ENCODE peak calls at places on chromosomes 5 and 9, in five cellular contexts. V is A549, U is WTC11, E is HepG2, M is GM12878. C is an unnamed sample.

GRCh38 chr5:30347858-30348257 is 845.6 kb upstream of the CDH6 start:
- DNase-seq in U (no peak), M (no peak), V (no peak), E (no peak), C (no peak)

GRCh38 chr5:2656186-2656585 is 95.3 kb downstream of the IRX2 start:
- DNase-seq in V (no peak), U (no peak), E (no peak), M (no peak), C (no peak)

GRCh38 chr5:40017151-40017550 is 592.4 kb upstream of the DAB2 start:
- DNase-seq in E (no peak), U (no peak), M (no peak), V (no peak), C (no peak)

GRCh38 chr9:120438111-120438510 is 141.9 kb downstream of the CDK5RAP2 start:
- DNase-seq in U (no peak), V (no peak), E (no peak), M (no peak), C (no peak)

GRCh38 chr5:141715340-141715905 is 33.4 kb upstream of the ARAP3 start:
- DNase-seq in E (no peak), U (no peak), M (no peak), V (no peak), C (no peak)

GRCh38 chr9:97046228-97046627 is 7.3 kb upstream of the CTSV start:
- DNase-seq in M (no peak), E (peak), U (peak), V (peak), C (no peak)

GRCh38 chr5:140018517-140018916 is 24.6 kb downstream of the NRG2 start:
- DNase-seq in E (no peak), V (no peak), U (no peak), M (no peak), C (no peak)

GRCh38 chr5:173328896-173329369 is 719 bp upstream of the STC2 start:
- DNase-seq in M (no peak), U (peak), V (peak), E (peak), C (no peak)

GRCh38 chr5:73030995-73031394 is 75.2 kb downstream of the FCHO2 start:
- DNase-seq in V (peak), E (peak), M (no peak), U (no peak), C (no peak)

GRCh38 chr5:73218552-73219171 is 45.7 kb downstream of the TMEM174 start:
- DNase-seq in U (no peak), E (no peak), M (no peak), V (peak), C (no peak)

GRCh38 chr9:105858284-105858683 is 163.9 kb downstream of the TMEM38B start:
- DNase-seq in U (no peak), E (no peak), V (no peak), M (no peak), C (no peak)

GRCh38 chr5:170467000-170467707 is 36.7 kb upstream of the KCNIP1 start:
- DNase-seq in E (no peak), U (no peak), M (no peak), V (peak), C (peak)

GRCh38 chr9:98807070-98807810 is at the start of gene GALNT12:
- DNase-seq in E (no peak), M (no peak), U (peak), V (peak), C (peak)

GRCh38 chr5:61332369-61332745 is 299 bp downstream of the ZSWIM6 start:
- DNase-seq in V (no peak), E (no peak), M (no peak), U (peak), C (no peak)

GRCh38 chr5:67897431-67897830 is 318.1 kb upstream of the PIK3R1 start:
- DNase-seq in M (no peak), U (no peak), E (no peak), V (no peak), C (no peak)

GRCh38 chr5:78458843-78459242 is 98.4 kb downstream of the SCAMP1 start:
- DNase-seq in M (no peak), V (no peak), E (no peak), U (no peak), C (no peak)
- TF ChIP-seq ESRRA in M (no peak), V (no peak), E (no peak), U (no peak), C (no peak)

GRCh38 chr5:111066261-111066938 is 5.1 kb upstream of the TSLP start:
- DNase-seq in V (no peak), E (no peak), M (no peak), U (no peak), C (no peak)

GRCh38 chr5:111063709-111064322 is 7.7 kb upstream of the TSLP start:
- DNase-seq in V (no peak), U (no peak), M (no peak), E (peak), C (no peak)

GRCh38 chr5:111060169-111060568 is 11.3 kb upstream of the TSLP start:
- DNase-seq in U (no peak), M (no peak), V (no peak), E (no peak), C (no peak)

GRCh38 chr5:111058064-111058463 is 13.4 kb upstream of the TSLP start:
- DNase-seq in U (no peak), V (no peak), M (no peak), E (no peak), C (no peak)

GRCh38 chr5:111061618-111062017 is 9.9 kb upstream of the TSLP start:
- DNase-seq in M (no peak), V (no peak), E (no peak), U (no peak), C (no peak)
- TF ChIP-seq ESRRA in M (no peak), V (no peak), E (no peak), U (no peak), C (no peak)

GRCh38 chr5:108371263-108371662 is 10.6 kb downstream of the FBXL17 start:
- DNase-seq in U (no peak), E (no peak), M (no peak), V (no peak), C (no peak)
- TF ChIP-seq ESRRA in U (no peak), E (no peak), M (no peak), V (no peak), C (no peak)

GRCh38 chr5:95884021-95884333 is 61.5 kb upstream of the GLRX start:
- DNase-seq in M (no peak), U (no peak), E (no peak), V (no peak), C (peak)

GRCh38 chr5:95886340-95887044 is 64.0 kb upstream of the GLRX start:
- DNase-seq in U (no peak), V (no peak), M (no peak), E (no peak), C (no peak)

GRCh38 chr5:95881833-95882232 is 59.3 kb upstream of the GLRX start:
- DNase-seq in E (no peak), M (no peak), U (no peak), V (no peak), C (no peak)

GRCh38 chr5:95884511-95884910 is 62.0 kb upstream of the GLRX start:
- DNase-seq in U (no peak), M (no peak), E (no peak), V (no peak), C (peak)

GRCh38 chr5:95883185-95884020 is 60.9 kb upstream of the GLRX start:
- DNase-seq in V (no peak), E (no peak), U (no peak), M (peak), C (no peak)
- TF ChIP-seq ESRRA in V (no peak), E (no peak), U (no peak), M (no peak), C (no peak)

GRCh38 chr5:135861646-135862045 is 27.2 kb downstream of the SLC25A48 start:
- DNase-seq in V (no peak), E (no peak), M (no peak), U (no peak), C (no peak)
- TF ChIP-seq ESRRA in V (no peak), E (no peak), M (no peak), U (no peak), C (no peak)

DNA sequence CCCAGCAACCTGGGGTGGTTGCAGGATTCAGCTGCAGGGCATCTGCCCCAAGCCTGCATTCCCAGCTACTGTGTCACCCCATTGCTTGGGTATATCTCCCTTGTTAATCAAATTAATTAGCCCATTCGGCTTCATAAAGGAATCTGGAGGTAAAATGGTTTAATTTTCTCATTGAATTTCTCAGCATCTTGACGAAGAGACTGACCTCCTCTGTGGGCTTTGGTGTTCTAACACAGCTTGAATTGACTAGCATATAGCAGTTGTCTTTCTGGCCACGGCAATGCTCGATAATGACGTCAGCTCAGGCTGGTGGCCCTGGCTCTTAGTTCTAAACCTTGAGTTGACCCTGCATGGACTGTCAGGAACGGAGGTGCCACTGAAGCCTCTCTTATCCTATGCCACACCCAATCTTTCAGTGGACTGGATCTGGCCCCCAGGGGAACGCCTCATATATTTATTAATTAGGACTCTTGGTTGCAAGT is 72.4 kb downstream of the MSX2 start:
- DNase-seq in U (no peak), M (no peak), E (no peak), V (no peak), C (no peak)
- TF ChIP-seq ESRRA in U (no peak), M (no peak), E (no peak), V (no peak), C (no peak)

GRCh38 chr5:137731201-137731600 is 4.7 kb downstream of the KLHL3 start:
- DNase-seq in V (no peak), E (no peak), M (no peak), U (no peak), C (no peak)

GRCh38 chr5:137733011-137733410 is 2.9 kb downstream of the KLHL3 start:
- DNase-seq in M (no peak), E (no peak), U (no peak), V (no peak), C (no peak)

GRCh38 chr5:137727623-137728022 is 8.3 kb downstream of the KLHL3 start:
- DNase-seq in U (no peak), V (no peak), E (no peak), M (no peak), C (no peak)

GRCh38 chr5:137728048-137728447 is 7.8 kb downstream of the KLHL3 start:
- DNase-seq in M (no peak), U (no peak), E (no peak), V (no peak), C (no peak)

DNA sequence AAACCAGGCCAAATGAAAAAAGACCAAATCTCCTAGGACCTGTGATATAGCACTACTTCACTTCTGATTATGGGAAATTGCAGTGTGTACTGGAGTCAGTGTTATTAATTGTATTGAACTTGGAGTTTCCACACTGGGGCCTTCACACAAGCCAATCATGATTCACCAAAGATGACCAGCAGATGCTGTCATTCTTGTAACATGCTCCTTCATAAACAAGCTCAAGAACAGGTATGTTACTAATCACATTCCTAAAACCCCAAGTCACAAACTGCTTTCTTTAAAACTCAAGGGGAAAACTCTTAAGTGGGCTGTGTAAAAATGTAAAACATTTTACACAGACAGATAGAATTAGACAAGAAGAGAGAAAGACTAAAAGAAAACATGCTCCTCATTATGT is 5.6 kb downstream of the KLHL3 start:
- DNase-seq in M (no peak), V (no peak), E (no peak), U (no peak), C (no peak)
- TF ChIP-seq ESRRA in M (no peak), V (no peak), E (no peak), U (no peak), C (no peak)

GRCh38 chr5:134714120-134714519 is 24.2 kb upstream of the CAMLG start:
- DNase-seq in V (no peak), U (no peak), E (no peak), M (no peak), C (no peak)
- TF ChIP-seq ESRRA in V (no peak), U (no peak), E (no peak), M (no peak), C (no peak)

GRCh38 chr9:6229604-6230003 is 14.0 kb downstream of the IL33 start:
- DNase-seq in E (no peak), V (no peak), U (no peak), M (no peak), C (no peak)
- TF ChIP-seq ESRRA in E (no peak), V (no peak), U (no peak), M (no peak), C (no peak)

GRCh38 chr5:10912435-10912834 is 151.4 kb upstream of the DAP start:
- DNase-seq in E (no peak), M (no peak), U (no peak), V (no peak), C (no peak)
- TF ChIP-seq ESRRA in E (no peak), M (no peak), U (no peak), V (no peak), C (no peak)

C was measured in K562.